ENCODE peak calls at places on chromosome 12, in nine cellular contexts. H is ovary; B is T-cell; Z is CD4-positive, alpha-beta T cell; I is omental fat pad; R is activated CD8-positive, alpha-beta T cell treated with anti-CD3 and anti-CD28 coated beads, Interleukin-2, amount 10 ng/mL, durations not matched to agents 7 days and 5 days; J is stomach; T is H4; E is right lobe of liver. P is an unnamed sample.

GRCh38 chr12:110762891-110763290 is 20.2 kb upstream of the PPP1CC start:
- DNase-seq in H (no peak), B (no peak), Z (no peak), I (no peak), R (no peak), J (no peak), T (no peak), E (no peak), P (no peak)

GRCh38 chr12:89225401-89225800 is 126.9 kb downstream of the DUSP6 start:
- DNase-seq in H (no peak), B (peak), Z (peak), I (no peak), R (peak), J (no peak), T (peak), E (no peak), P (no peak)

GRCh38 chr12:92094751-92095161 is 50.9 kb downstream of the BTG1 start:
- DNase-seq in H (no peak), B (no peak), Z (no peak), I (no peak), R (no peak), J (no peak), T (no peak), E (no peak), P (no peak)

GRCh38 chr12:70733385-70733784 is 96.2 kb upstream of the PTPRB start:
- DNase-seq in H (no peak), B (no peak), Z (no peak), I (no peak), R (peak), J (no peak), T (peak), E (no peak), P (peak)

GRCh38 chr12:8742501-8742900 is 44.7 kb downstream of the RIMKLB start:
- DNase-seq in H (no peak), B (no peak), Z (no peak), I (no peak), R (no peak), J (no peak), T (no peak), E (no peak), P (no peak)

GRCh38 chr12:43285248-43285647 is 266.8 kb downstream of the ADAMTS20 start:
- DNase-seq in H (no peak), B (no peak), Z (no peak), I (no peak), R (no peak), J (no peak), T (peak), E (no peak), P (no peak)

GRCh38 chr12:31518680-31519227 is 72.2 kb downstream of the DENND5B start:
- DNase-seq in H (peak), B (no peak), Z (no peak), I (no peak), R (no peak), J (no peak), T (peak), E (no peak), P (peak)

GRCh38 chr12:48454675-48455074 is 17.7 kb upstream of the ANP32D start:
- DNase-seq in H (no peak), B (no peak), Z (no peak), I (no peak), R (no peak), J (no peak), T (no peak), E (no peak), P (no peak)

GRCh38 chr12:56154246-56154771 is 1.9 kb downstream of the MYL6B start:
- DNase-seq in H (no peak), B (no peak), Z (no peak), I (no peak), R (no peak), J (no peak), T (no peak), E (no peak), P (no peak)

GRCh38 chr12:122866950-122867607 is 28.8 kb downstream of the VPS37B start:
- DNase-seq in H (no peak), B (no peak), Z (no peak), I (no peak), R (no peak), J (peak), T (no peak), E (peak), P (no peak)

GRCh38 chr12:104669057-104669770 is 212.5 kb downstream of the CHST11 start:
- DNase-seq in H (peak), B (no peak), Z (no peak), I (no peak), R (no peak), J (peak), T (peak), E (no peak), P (no peak)

GRCh38 chr12:51851408-51852097 is 3.0 kb upstream of the FIGNL2 start:
- DNase-seq in H (no peak), B (no peak), Z (no peak), I (no peak), R (no peak), J (no peak), T (no peak), E (no peak), P (no peak)

GRCh38 chr12:93226356-93226755 is 151.4 kb upstream of the NUDT4 start:
- DNase-seq in H (no peak), B (no peak), Z (no peak), I (no peak), R (no peak), J (no peak), T (no peak), E (no peak), P (no peak)

GRCh38 chr12:31322651-31323248 is 3.2 kb downstream of the SINHCAF start:
- DNase-seq in H (peak), B (no peak), Z (no peak), I (no peak), R (no peak), J (no peak), T (no peak), E (no peak), P (peak)

GRCh38 chr12:40033260-40033649 is 72.6 kb downstream of the SLC2A13 start:
- DNase-seq in H (no peak), B (no peak), Z (no peak), I (no peak), R (no peak), J (peak), T (no peak), E (no peak), P (no peak)

GRCh38 chr12:68264175-68264863 is 10.9 kb upstream of the IL22 start:
- DNase-seq in H (no peak), B (no peak), Z (no peak), I (no peak), R (no peak), J (no peak), T (no peak), E (no peak), P (no peak)